ENCODE peak calls at places on chromosomes 16 and 17, in ten cellular contexts. One of them, this sample, is unnamed. For H3K36me3, the result is how much of the 10 kb centered on the place peaks cover.

GRCh38 chr17:59786536-59787319 is 79.3 kb downstream of the VMP1 start:
- ATAC-seq in upper lobe of left lung: peak
- ATAC-seq in DND-41: peak
- ATAC-seq in heart left ventricle: peak
- ATAC-seq in HepG2: peak
- ATAC-seq in lower lobe of right lung: peak
- ATAC-seq in mucosa of descending colon: peak
- ATAC-seq in upper lobe of right lung: peak
- ATAC-seq in CD8-positive, alpha-beta T cell: peak
- ATAC-seq in heart right ventricle: peak
- ATAC-seq in this sample: peak

GRCh38 chr17:3915642-3916012 is 638 bp downstream of the P2RX1 start:
- ATAC-seq in lower lobe of right lung: no peak
- ATAC-seq in CD8-positive, alpha-beta T cell: no peak
- ATAC-seq in upper lobe of right lung: peak
- ATAC-seq in heart right ventricle: no peak
- ATAC-seq in HepG2: no peak
- ATAC-seq in upper lobe of left lung: no peak
- ATAC-seq in mucosa of descending colon: no peak
- ATAC-seq in DND-41: no peak
- ATAC-seq in heart left ventricle: no peak
- ATAC-seq in this sample: no peak

GRCh38 chr17:40458001-40458791 is 14.9 kb downstream of the IGFBP4 start:
- ATAC-seq in heart right ventricle: peak
- ATAC-seq in lower lobe of right lung: no peak
- ATAC-seq in upper lobe of right lung: peak
- ATAC-seq in HepG2: peak
- ATAC-seq in heart left ventricle: no peak
- ATAC-seq in CD8-positive, alpha-beta T cell: no peak
- ATAC-seq in DND-41: no peak
- ATAC-seq in upper lobe of left lung: peak
- ATAC-seq in mucosa of descending colon: no peak
- ATAC-seq in this sample: no peak

GRCh38 chr16:67397451-67397801 is 4.1 kb upstream of the TPPP3 start:
- ATAC-seq in lower lobe of right lung: no peak
- ATAC-seq in upper lobe of right lung: no peak
- ATAC-seq in upper lobe of left lung: peak
- ATAC-seq in CD8-positive, alpha-beta T cell: no peak
- ATAC-seq in heart right ventricle: peak
- ATAC-seq in heart left ventricle: peak
- ATAC-seq in HepG2: no peak
- ATAC-seq in DND-41: no peak
- ATAC-seq in mucosa of descending colon: no peak
- ATAC-seq in this sample: no peak

GRCh38 chr17:45578516-45579455 is 88.3 kb upstream of the PLEKHM1 start:
- ATAC-seq in heart right ventricle: no peak
- ATAC-seq in CD8-positive, alpha-beta T cell: no peak
- ATAC-seq in lower lobe of right lung: no peak
- ATAC-seq in DND-41: no peak
- ATAC-seq in upper lobe of left lung: no peak
- ATAC-seq in HepG2: no peak
- ATAC-seq in upper lobe of right lung: no peak
- ATAC-seq in mucosa of descending colon: no peak
- ATAC-seq in heart left ventricle: no peak
- ATAC-seq in this sample: no peak

GRCh38 chr16:53041196-53041977 is 11.3 kb downstream of the CHD9NB start:
- ATAC-seq in HepG2: peak
- ATAC-seq in upper lobe of right lung: peak
- ATAC-seq in CD8-positive, alpha-beta T cell: no peak
- ATAC-seq in lower lobe of right lung: peak
- ATAC-seq in DND-41: peak
- ATAC-seq in mucosa of descending colon: peak
- ATAC-seq in heart left ventricle: peak
- ATAC-seq in heart right ventricle: peak
- ATAC-seq in upper lobe of left lung: peak
- ATAC-seq in this sample: peak

GRCh38 chr17:69286257-69286656 is 40.7 kb downstream of the ABCA5 start:
- ATAC-seq in DND-41: no peak
- ATAC-seq in lower lobe of right lung: no peak
- ATAC-seq in upper lobe of right lung: no peak
- ATAC-seq in HepG2: no peak
- ATAC-seq in heart left ventricle: no peak
- ATAC-seq in CD8-positive, alpha-beta T cell: no peak
- ATAC-seq in upper lobe of left lung: no peak
- ATAC-seq in heart right ventricle: no peak
- ATAC-seq in mucosa of descending colon: no peak
- ATAC-seq in this sample: no peak

GRCh38 chr17:80618304-80618703 is 73.7 kb downstream of the RPTOR start:
- ATAC-seq in upper lobe of left lung: no peak
- ATAC-seq in upper lobe of right lung: no peak
- ATAC-seq in heart left ventricle: no peak
- ATAC-seq in mucosa of descending colon: no peak
- ATAC-seq in heart right ventricle: no peak
- ATAC-seq in CD8-positive, alpha-beta T cell: no peak
- ATAC-seq in lower lobe of right lung: no peak
- ATAC-seq in DND-41: no peak
- ATAC-seq in HepG2: no peak
- ATAC-seq in this sample: no peak

GRCh38 chr17:81851423-81851822 is 8.9 kb downstream of the P4HB start:
- ATAC-seq in CD8-positive, alpha-beta T cell: no peak
- ATAC-seq in mucosa of descending colon: no peak
- ATAC-seq in lower lobe of right lung: no peak
- ATAC-seq in upper lobe of right lung: no peak
- ATAC-seq in heart left ventricle: no peak
- ATAC-seq in upper lobe of left lung: no peak
- ATAC-seq in HepG2: peak
- ATAC-seq in DND-41: no peak
- ATAC-seq in heart right ventricle: no peak
- ATAC-seq in this sample: no peak

GRCh38 chr17:31693433-31694210 is 165.4 kb downstream of the COPRS start:
- ATAC-seq in heart right ventricle: no peak
- ATAC-seq in heart left ventricle: no peak
- ATAC-seq in upper lobe of right lung: no peak
- ATAC-seq in upper lobe of left lung: no peak
- ATAC-seq in lower lobe of right lung: no peak
- ATAC-seq in mucosa of descending colon: no peak
- ATAC-seq in CD8-positive, alpha-beta T cell: no peak
- ATAC-seq in HepG2: no peak
- ATAC-seq in DND-41: no peak
- ATAC-seq in this sample: no peak

GRCh38 chr16:19743816-19744159 is 25.7 kb downstream of the IQCK start:
- ATAC-seq in CD8-positive, alpha-beta T cell: no peak
- ATAC-seq in heart left ventricle: no peak
- ATAC-seq in lower lobe of right lung: no peak
- ATAC-seq in HepG2: peak
- ATAC-seq in upper lobe of left lung: no peak
- ATAC-seq in upper lobe of right lung: no peak
- ATAC-seq in mucosa of descending colon: peak
- ATAC-seq in DND-41: no peak
- ATAC-seq in heart right ventricle: no peak
- ATAC-seq in this sample: no peak

GRCh38 chr16:58738672-58739296 is 4.7 kb upstream of the GOT2 start:
- ATAC-seq in mucosa of descending colon: no peak
- ATAC-seq in DND-41: no peak
- ATAC-seq in CD8-positive, alpha-beta T cell: no peak
- ATAC-seq in upper lobe of right lung: no peak
- ATAC-seq in upper lobe of left lung: no peak
- ATAC-seq in HepG2: no peak
- ATAC-seq in heart right ventricle: no peak
- ATAC-seq in heart left ventricle: no peak
- ATAC-seq in lower lobe of right lung: no peak
- ATAC-seq in this sample: no peak

GRCh38 chr16:81036751-81037350 is 1.2 kb downstream of the ATMIN start:
- ATAC-seq in upper lobe of right lung: no peak
- ATAC-seq in mucosa of descending colon: no peak
- ATAC-seq in lower lobe of right lung: no peak
- ATAC-seq in heart right ventricle: peak
- ATAC-seq in DND-41: no peak
- ATAC-seq in heart left ventricle: peak
- ATAC-seq in upper lobe of left lung: no peak
- ATAC-seq in CD8-positive, alpha-beta T cell: no peak
- ATAC-seq in HepG2: no peak
- ATAC-seq in this sample: no peak

GRCh38 chr16:88882358-88883030 is 16.0 kb upstream of the PABPN1L start:
- ATAC-seq in HepG2: no peak
- ATAC-seq in mucosa of descending colon: peak
- ATAC-seq in upper lobe of right lung: peak
- ATAC-seq in heart left ventricle: no peak
- ATAC-seq in DND-41: peak
- ATAC-seq in upper lobe of left lung: no peak
- ATAC-seq in lower lobe of right lung: no peak
- ATAC-seq in CD8-positive, alpha-beta T cell: no peak
- ATAC-seq in heart right ventricle: no peak
- ATAC-seq in this sample: no peak

DNA sequence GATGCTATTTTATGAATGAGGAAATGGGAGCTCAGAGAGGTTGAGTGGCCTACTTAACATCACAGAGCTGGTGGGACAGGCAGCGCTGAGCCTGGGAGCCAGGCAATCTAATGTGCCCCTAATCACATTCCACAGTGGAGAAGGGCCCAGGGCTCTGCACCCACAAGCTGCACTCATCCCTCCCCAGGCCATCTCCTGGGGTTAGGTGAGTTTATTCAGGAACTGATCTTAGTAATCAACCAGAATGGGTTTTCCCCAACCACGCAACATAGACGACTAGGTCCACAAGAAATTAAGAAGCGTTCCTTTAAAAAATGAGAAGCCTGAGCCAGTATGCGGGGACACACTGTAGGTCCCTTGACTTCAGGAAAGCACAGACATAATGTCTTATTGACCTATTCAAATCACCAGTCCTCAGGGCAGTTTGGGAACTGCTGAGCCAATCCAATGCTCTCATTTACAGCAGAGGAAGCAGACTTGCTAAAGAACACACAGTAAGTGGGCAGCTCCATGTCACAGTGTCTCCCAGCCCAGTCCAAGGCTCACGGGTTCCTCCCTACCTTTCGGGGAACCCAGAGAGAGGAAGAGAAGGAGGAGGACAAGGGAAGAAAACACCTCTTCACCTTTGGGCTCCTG is 2.3 kb downstream of the MPP3 start:
- ATAC-seq in lower lobe of right lung: no peak
- ATAC-seq in heart left ventricle: no peak
- ATAC-seq in DND-41: no peak
- ATAC-seq in mucosa of descending colon: no peak
- ATAC-seq in upper lobe of right lung: no peak
- ATAC-seq in CD8-positive, alpha-beta T cell: no peak
- ATAC-seq in HepG2: no peak
- ATAC-seq in heart right ventricle: no peak
- ATAC-seq in upper lobe of left lung: no peak
- ATAC-seq in this sample: no peak
- H3K36me3 ChIP-seq in lower lobe of right lung: under half
- H3K36me3 ChIP-seq in heart left ventricle: under half
- H3K36me3 ChIP-seq in DND-41: under half
- H3K36me3 ChIP-seq in mucosa of descending colon: under half
- H3K36me3 ChIP-seq in upper lobe of right lung: under half
- H3K36me3 ChIP-seq in CD8-positive, alpha-beta T cell: under half
- H3K36me3 ChIP-seq in HepG2: under half
- H3K36me3 ChIP-seq in heart right ventricle: under half
- H3K36me3 ChIP-seq in upper lobe of left lung: under half
- H3K36me3 ChIP-seq in this sample: under half

GRCh38 chr16:291539-291938 is 8.6 kb downstream of the PDIA2 start:
- ATAC-seq in mucosa of descending colon: no peak
- ATAC-seq in heart right ventricle: no peak
- ATAC-seq in DND-41: no peak
- ATAC-seq in upper lobe of left lung: no peak
- ATAC-seq in HepG2: no peak
- ATAC-seq in lower lobe of right lung: no peak
- ATAC-seq in CD8-positive, alpha-beta T cell: no peak
- ATAC-seq in upper lobe of right lung: no peak
- ATAC-seq in heart left ventricle: no peak
- ATAC-seq in this sample: no peak
- H3K36me3 ChIP-seq in mucosa of descending colon: under half
- H3K36me3 ChIP-seq in heart right ventricle: under half
- H3K36me3 ChIP-seq in DND-41: half or more
- H3K36me3 ChIP-seq in upper lobe of left lung: under half
- H3K36me3 ChIP-seq in HepG2: half or more
- H3K36me3 ChIP-seq in lower lobe of right lung: half or more
- H3K36me3 ChIP-seq in CD8-positive, alpha-beta T cell: under half
- H3K36me3 ChIP-seq in upper lobe of right lung: half or more
- H3K36me3 ChIP-seq in heart left ventricle: under half
- H3K36me3 ChIP-seq in this sample: half or more

DNA sequence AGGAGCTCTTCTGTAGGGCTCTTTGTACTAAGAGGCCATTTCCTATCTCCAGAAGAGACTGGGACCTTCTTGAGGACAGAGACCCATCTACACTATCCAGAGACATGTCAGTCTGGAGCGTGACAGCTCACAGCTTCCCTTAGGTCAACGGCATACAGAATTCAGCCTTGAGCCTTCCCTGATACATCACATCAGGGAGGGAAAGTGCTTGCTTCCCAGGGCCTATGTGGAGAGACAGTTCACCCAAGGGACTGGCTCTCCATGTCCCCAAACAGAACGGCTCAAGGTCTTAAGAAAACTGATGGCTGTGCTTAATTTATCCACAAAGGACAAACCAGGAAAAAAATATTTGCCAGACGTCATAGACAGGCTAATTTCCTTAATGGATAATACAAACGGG is 7.7 kb downstream of the CENPV start:
- ATAC-seq in lower lobe of right lung: no peak
- ATAC-seq in HepG2: no peak
- ATAC-seq in DND-41: no peak
- ATAC-seq in CD8-positive, alpha-beta T cell: no peak
- ATAC-seq in heart left ventricle: peak
- ATAC-seq in heart right ventricle: peak
- ATAC-seq in upper lobe of left lung: no peak
- ATAC-seq in upper lobe of right lung: no peak
- ATAC-seq in mucosa of descending colon: no peak
- ATAC-seq in this sample: no peak
- H3K36me3 ChIP-seq in lower lobe of right lung: under half
- H3K36me3 ChIP-seq in HepG2: under half
- H3K36me3 ChIP-seq in DND-41: half or more
- H3K36me3 ChIP-seq in CD8-positive, alpha-beta T cell: under half
- H3K36me3 ChIP-seq in heart left ventricle: under half
- H3K36me3 ChIP-seq in heart right ventricle: under half
- H3K36me3 ChIP-seq in upper lobe of left lung: under half
- H3K36me3 ChIP-seq in upper lobe of right lung: under half
- H3K36me3 ChIP-seq in mucosa of descending colon: under half
- H3K36me3 ChIP-seq in this sample: half or more

DNA sequence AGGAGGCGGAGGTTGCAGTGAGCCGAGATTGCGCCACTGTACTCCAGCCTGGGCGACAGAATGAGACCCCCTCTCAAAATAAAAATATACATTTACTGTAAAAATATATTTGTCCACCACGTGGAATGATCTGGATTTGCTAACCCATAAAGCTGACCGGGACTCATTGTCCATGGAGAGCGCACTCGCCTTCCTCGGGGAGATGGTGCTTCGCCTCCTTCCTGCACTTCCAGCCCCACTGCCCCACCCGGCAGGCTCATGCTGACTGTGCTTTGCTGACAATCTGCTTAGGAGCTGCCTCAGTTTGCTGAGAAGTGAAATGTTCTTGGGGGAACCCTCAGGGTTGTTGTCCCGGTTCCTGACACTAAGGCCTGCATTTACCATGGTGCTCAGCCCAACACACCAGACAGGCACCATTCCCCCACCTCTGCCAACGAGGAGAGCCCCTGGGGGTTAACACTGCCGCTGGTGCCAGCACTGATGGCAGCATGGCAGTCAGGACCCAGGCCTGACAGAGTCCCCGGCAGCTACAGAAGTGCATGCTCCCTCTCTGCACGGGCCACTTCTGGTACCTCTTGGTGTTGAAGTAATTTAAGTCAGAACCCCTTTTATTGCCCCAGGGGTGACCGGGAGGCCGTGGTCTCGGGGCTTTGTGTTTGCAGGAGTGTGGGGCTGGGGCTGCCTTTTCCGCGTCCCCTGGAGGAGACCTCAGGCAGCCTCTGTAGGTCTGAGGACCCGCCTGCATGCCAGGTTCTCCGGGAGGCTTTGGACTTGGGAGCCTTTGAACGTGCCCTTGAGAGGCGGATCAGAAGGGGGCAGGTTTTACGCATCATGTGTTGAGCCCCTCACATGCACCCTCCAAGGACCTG is 2.5 kb downstream of the NUBP2 start:
- ATAC-seq in heart right ventricle: no peak
- ATAC-seq in heart left ventricle: no peak
- ATAC-seq in CD8-positive, alpha-beta T cell: no peak
- ATAC-seq in DND-41: no peak
- ATAC-seq in HepG2: no peak
- ATAC-seq in mucosa of descending colon: no peak
- ATAC-seq in lower lobe of right lung: no peak
- ATAC-seq in upper lobe of right lung: no peak
- ATAC-seq in upper lobe of left lung: no peak
- ATAC-seq in this sample: no peak
- H3K36me3 ChIP-seq in heart right ventricle: under half
- H3K36me3 ChIP-seq in heart left ventricle: under half
- H3K36me3 ChIP-seq in CD8-positive, alpha-beta T cell: under half
- H3K36me3 ChIP-seq in DND-41: half or more
- H3K36me3 ChIP-seq in HepG2: under half
- H3K36me3 ChIP-seq in mucosa of descending colon: under half
- H3K36me3 ChIP-seq in lower lobe of right lung: half or more
- H3K36me3 ChIP-seq in upper lobe of right lung: under half
- H3K36me3 ChIP-seq in upper lobe of left lung: under half
- H3K36me3 ChIP-seq in this sample: half or more

This sample was measured in gastroesophageal sphincter.